ENCODE peak calls at places on chromosome 10, in four cellular contexts. F, E, H and W are unnamed samples.

GRCh38 chr10:113357688-113358306 is 195.1 kb upstream of the HABP2 start:
- DNase-seq in F (no peak), E (no peak), H (no peak), W (no peak)

GRCh38 chr10:44781131-44781530 is 130.0 kb upstream of the TMEM72 start:
- DNase-seq in F (no peak), E (no peak), H (no peak), W (no peak)

GRCh38 chr10:100186813-100187212 is 984 bp upstream of the ERLIN1 start:
- DNase-seq in F (no peak), E (no peak), H (peak), W (no peak)

GRCh38 chr10:21517983-21518628 is 7.4 kb downstream of the SKIDA1 start:
- DNase-seq in F (no peak), E (no peak), H (no peak), W (peak)

GRCh38 chr10:24483701-24484100 is 240.0 kb downstream of the ARHGAP21 start:
- DNase-seq in F (peak), E (peak), H (peak), W (no peak)

GRCh38 chr10:34655286-34656170 is 159.6 kb downstream of the PARD3 start:
- DNase-seq in F (peak), E (no peak), H (peak), W (peak)

GRCh38 chr10:101290415-101290814 is 61.2 kb upstream of the LBX1 start:
- DNase-seq in F (no peak), E (no peak), H (no peak), W (no peak)

GRCh38 chr10:8404721-8405120 is 350.2 kb downstream of the GATA3 start:
- DNase-seq in F (peak), E (no peak), H (peak), W (peak)

GRCh38 chr10:132396495-132397035 is 435 bp upstream of the PWWP2B start:
- DNase-seq in F (peak), E (peak), H (peak), W (peak)
- TF ChIP-seq CTCF in F (peak), E (peak), H (no peak), W (peak)

DNA sequence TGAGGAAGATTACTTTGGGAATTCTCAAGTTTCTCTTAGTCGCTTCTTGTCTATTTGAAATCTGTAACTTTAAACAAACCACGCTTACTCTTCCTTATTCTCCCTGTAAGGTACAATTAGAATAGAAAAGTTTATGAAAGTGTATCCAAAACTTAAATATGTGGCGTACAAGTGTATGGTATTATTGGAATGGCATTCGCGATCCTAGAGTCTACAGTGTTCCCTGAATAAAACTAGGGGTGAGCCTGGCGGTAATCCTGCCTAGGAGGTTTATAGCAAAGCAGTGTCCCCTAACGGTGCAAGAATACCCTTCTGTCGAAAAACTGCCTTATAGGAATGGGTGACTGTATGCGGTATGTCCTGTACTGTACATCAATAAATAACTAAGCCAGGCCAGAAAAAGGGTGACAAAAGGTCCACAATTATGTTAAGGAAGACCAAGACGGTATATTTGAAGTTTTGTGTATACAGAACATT is 1.2 kb downstream of the TASOR2 start:
- DNase-seq in F (no peak), E (no peak), H (no peak), W (no peak)
- TF ChIP-seq CTCF in F (peak), E (no peak), H (no peak), W (no peak)

GRCh38 chr10:128843972-128844371 is 623.1 kb upstream of the MGMT start:
- DNase-seq in F (no peak), E (no peak), H (no peak), W (no peak)
- TF ChIP-seq CTCF in F (no peak), E (no peak), H (no peak), W (no peak)

GRCh38 chr10:30184397-30185033 is 125.1 kb upstream of the JCAD start:
- DNase-seq in F (no peak), E (no peak), H (no peak), W (no peak)

GRCh38 chr10:30186371-30186875 is 127.0 kb upstream of the JCAD start:
- DNase-seq in F (no peak), E (no peak), H (peak), W (no peak)

GRCh38 chr10:30185916-30186315 is 126.5 kb upstream of the JCAD start:
- DNase-seq in F (no peak), E (no peak), H (peak), W (no peak)

GRCh38 chr10:30182191-30183075 is 123.0 kb upstream of the JCAD start:
- DNase-seq in F (no peak), E (no peak), H (peak), W (no peak)

DNA sequence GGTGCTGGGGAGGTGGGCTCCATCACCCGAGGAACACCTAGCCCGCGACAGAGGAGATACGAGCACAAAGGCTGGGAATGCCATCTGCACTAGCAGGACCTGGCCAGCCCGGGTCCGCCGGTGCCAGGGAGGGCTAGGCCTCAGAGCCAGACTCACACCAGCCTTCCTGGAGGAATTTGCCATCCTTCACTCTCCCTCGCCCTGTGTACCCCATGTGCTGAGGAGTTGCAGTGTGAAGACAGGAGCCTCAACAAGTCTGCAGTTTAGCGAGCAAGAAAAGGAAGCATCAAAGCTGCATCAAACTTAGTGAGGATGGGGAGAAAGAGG is 123.7 kb upstream of the JCAD start:
- DNase-seq in F (no peak), E (no peak), H (no peak), W (no peak)
- TF ChIP-seq CTCF in F (no peak), E (no peak), H (no peak), W (no peak)

GRCh38 chr10:89206402-89207180 is 526 bp downstream of the CH25H start:
- DNase-seq in F (peak), E (no peak), H (peak), W (peak)
- TF ChIP-seq CTCF in F (no peak), E (no peak), H (no peak), W (no peak)